ENCODE peak calls at places on chromosomes 16 and 17, in five cellular contexts. G, R, P, F and N are unnamed samples.

GRCh38 chr17:4162775-4163498 is 19.9 kb downstream of the CYB5D2 start:
- DNase-seq in G (no peak), R (no peak), P (no peak), F (no peak), N (no peak)

GRCh38 chr17:74040291-74040690 is 163.2 kb upstream of the RPL38 start:
- DNase-seq in G (no peak), R (no peak), P (no peak), F (no peak), N (no peak)

GRCh38 chr17:846901-847777 is 65.0 kb downstream of the MRM3 start:
- DNase-seq in G (no peak), R (no peak), P (no peak), F (no peak), N (no peak)

GRCh38 chr16:78686601-78687000 is 587.1 kb downstream of the WWOX start:
- DNase-seq in G (no peak), R (no peak), P (no peak), F (no peak), N (no peak)

GRCh38 chr16:82801361-82801760 is 174.6 kb downstream of the CDH13 start:
- DNase-seq in G (no peak), R (no peak), P (no peak), F (no peak), N (no peak)

GRCh38 chr16:81995651-81996050 is 15.6 kb downstream of the SDR42E1 start:
- DNase-seq in G (no peak), R (no peak), P (peak), F (no peak), N (no peak)

GRCh38 chr16:57938936-57939871 is 31.7 kb downstream of the CNGB1 start:
- DNase-seq in G (no peak), R (no peak), P (peak), F (no peak), N (peak)

GRCh38 chr16:16052916-16053315 is 103.5 kb downstream of the ABCC1 start:
- DNase-seq in G (no peak), R (no peak), P (no peak), F (no peak), N (no peak)

GRCh38 chr16:53872248-53873221 is 168.6 kb downstream of the FTO start:
- DNase-seq in G (no peak), R (no peak), P (no peak), F (no peak), N (no peak)

GRCh38 chr17:38701504-38702165 is 3.4 kb upstream of the MLLT6 start:
- DNase-seq in G (no peak), R (no peak), P (peak), F (peak), N (peak)

GRCh38 chr17:50151041-50151936 is 812 bp upstream of the PPP1R9B start:
- DNase-seq in G (peak), R (peak), P (peak), F (peak), N (peak)

GRCh38 chr17:50686494-50687199 is 21.1 kb downstream of the ANKRD40 start:
- DNase-seq in G (no peak), R (no peak), P (peak), F (no peak), N (peak)

GRCh38 chr17:55693244-55694216 is 29.1 kb downstream of the TMEM100 start:
- DNase-seq in G (no peak), R (no peak), P (no peak), F (no peak), N (no peak)

GRCh38 chr17:64223283-64223682 is 39.8 kb downstream of the TEX2 start:
- DNase-seq in G (no peak), R (no peak), P (no peak), F (no peak), N (no peak)

GRCh38 chr17:70848785-70849184 is 679.5 kb downstream of the KCNJ2 start:
- DNase-seq in G (no peak), R (no peak), P (no peak), F (no peak), N (no peak)

GRCh38 chr16:58099097-58099955 is 29.9 kb downstream of the CFAP20 start:
- DNase-seq in G (no peak), R (no peak), P (no peak), F (no peak), N (no peak)

GRCh38 chr16:30977502-30977901 is 7.5 kb upstream of the HSD3B7 start:
- DNase-seq in G (peak), R (no peak), P (peak), F (no peak), N (no peak)

GRCh38 chr17:43994272-43995149 is 9.9 kb upstream of the NAGS start:
- DNase-seq in G (peak), R (peak), P (peak), F (peak), N (peak)

GRCh38 chr16:69105501-69106361 is at the start of gene HAS3:
- DNase-seq in G (peak), R (no peak), P (peak), F (peak), N (peak)

GRCh38 chr17:81040791-81041337 is 5.9 kb downstream of the BAIAP2 start:
- DNase-seq in G (peak), R (no peak), P (peak), F (no peak), N (peak)

GRCh38 chr17:38942641-38943040 is 17.2 kb downstream of the LASP1NB start:
- DNase-seq in G (no peak), R (no peak), P (no peak), F (peak), N (no peak)

GRCh38 chr17:82172461-82173160 is 40.0 kb downstream of the CCDC57 start:
- DNase-seq in G (no peak), R (no peak), P (no peak), F (no peak), N (no peak)

GRCh38 chr17:28573966-28574480 is 2.7 kb downstream of the ALDOC start:
- DNase-seq in G (no peak), R (no peak), P (no peak), F (no peak), N (no peak)

GRCh38 chr17:28574536-28574935 is 2.2 kb downstream of the ALDOC start:
- DNase-seq in G (no peak), R (no peak), P (peak), F (no peak), N (no peak)

GRCh38 chr17:28573521-28573920 is 2.2 kb upstream of the PIGS start:
- DNase-seq in G (no peak), R (no peak), P (no peak), F (no peak), N (no peak)

GRCh38 chr17:28576758-28577465 is at the start of gene ALDOC:
- DNase-seq in G (peak), R (peak), P (peak), F (peak), N (peak)

GRCh38 chr17:28575126-28575795 is 1.4 kb downstream of the ALDOC start:
- DNase-seq in G (no peak), R (no peak), P (no peak), F (no peak), N (no peak)
- TF ChIP-seq CTCF in G (no peak), R (no peak), P (no peak), F (no peak), N (no peak)

DNA sequence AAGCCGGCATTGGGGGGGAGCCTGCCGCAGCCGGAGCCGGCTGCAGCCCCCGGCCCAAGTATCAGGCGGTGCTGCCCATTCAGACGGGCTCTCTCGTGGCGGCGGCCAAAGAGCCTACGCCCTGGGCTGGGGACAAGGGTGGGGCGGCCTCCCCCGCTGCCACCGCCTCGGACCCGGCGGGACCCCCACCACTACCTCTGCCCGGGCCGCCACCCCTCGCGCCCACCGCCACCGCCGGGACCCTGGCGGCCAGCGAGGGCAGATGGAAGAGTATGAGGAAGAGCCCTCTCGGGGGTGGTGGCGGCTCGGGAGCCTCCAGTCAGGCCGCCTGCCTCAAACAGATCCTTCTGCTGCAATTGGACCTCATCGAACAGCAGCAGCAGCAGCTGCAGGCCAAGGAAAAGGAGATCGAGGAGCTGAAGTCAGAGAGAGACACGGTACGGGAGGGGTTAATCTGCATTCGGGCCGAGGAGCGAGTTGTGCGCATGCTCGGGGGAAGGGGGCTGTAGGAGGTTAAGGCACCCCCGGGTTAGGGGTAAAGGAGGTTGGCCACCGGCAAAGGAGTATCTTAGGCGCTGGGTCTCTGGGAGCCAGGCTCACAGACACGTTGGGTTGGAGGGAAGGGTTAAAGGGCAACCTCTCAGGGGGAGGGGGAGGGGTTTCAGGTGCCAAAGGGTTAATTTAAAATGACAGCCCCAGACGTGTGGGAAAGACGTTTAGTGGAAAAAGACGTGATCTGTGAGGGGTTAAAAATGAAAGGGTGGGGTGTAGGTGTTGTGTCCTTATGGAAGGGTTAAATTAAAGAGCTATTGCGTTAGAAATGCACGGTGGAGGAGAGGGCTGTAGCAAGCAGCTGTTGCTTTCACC is 1.4 kb downstream of the MSL1 start:
- DNase-seq in G (peak), R (peak), P (peak), F (peak), N (peak)
- TF ChIP-seq CTCF in G (no peak), R (peak), P (no peak), F (no peak), N (no peak)

GRCh38 chr16:50371936-50372595 is 3.3 kb upstream of the BRD7 start:
- DNase-seq in G (peak), R (no peak), P (no peak), F (no peak), N (no peak)
- TF ChIP-seq CTCF in G (no peak), R (peak), P (no peak), F (no peak), N (no peak)

GRCh38 chr17:40862985-40863733 is 3.9 kb downstream of the KRT12 start:
- DNase-seq in G (peak), R (no peak), P (no peak), F (no peak), N (no peak)
- TF ChIP-seq CTCF in G (peak), R (peak), P (no peak), F (peak), N (no peak)

GRCh38 chr17:42670199-42670924 is 6.4 kb downstream of the PLEKHH3 start:
- DNase-seq in G (peak), R (no peak), P (no peak), F (peak), N (no peak)
- TF ChIP-seq CTCF in G (no peak), R (peak), P (no peak), F (no peak), N (no peak)

DNA sequence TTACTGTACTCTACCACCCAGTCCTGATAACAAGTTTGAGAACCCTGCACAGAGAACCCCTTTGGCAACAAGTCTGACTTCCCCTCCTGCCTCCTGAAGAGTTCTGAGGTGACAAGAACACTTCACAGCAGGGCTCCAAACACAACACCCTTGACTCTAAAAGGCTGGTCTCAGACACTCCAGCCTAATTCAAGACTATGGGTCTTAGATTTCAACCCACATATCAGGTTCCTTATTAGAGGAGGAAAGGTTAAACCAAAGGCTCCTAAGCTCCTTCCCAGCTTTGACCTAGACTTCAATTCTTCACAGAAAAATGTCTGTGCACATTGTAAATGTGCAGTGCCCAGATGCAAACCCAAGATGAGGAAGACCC is 23.0 kb downstream of the RANBP10 start:
- DNase-seq in G (no peak), R (no peak), P (no peak), F (no peak), N (no peak)
- TF ChIP-seq CTCF in G (no peak), R (no peak), P (no peak), F (no peak), N (no peak)

GRCh38 chr17:42878924-42879595 is 21.5 kb upstream of the G6PC1 start:
- DNase-seq in G (no peak), R (no peak), P (no peak), F (no peak), N (no peak)

GRCh38 chr17:42880776-42881175 is 19.8 kb upstream of the G6PC1 start:
- DNase-seq in G (no peak), R (no peak), P (no peak), F (no peak), N (no peak)

GRCh38 chr17:42877037-42877436 is 23.6 kb upstream of the G6PC1 start:
- DNase-seq in G (no peak), R (no peak), P (no peak), F (no peak), N (no peak)

GRCh38 chr17:42879596-42879985 is 21.0 kb upstream of the G6PC1 start:
- DNase-seq in G (no peak), R (no peak), P (no peak), F (no peak), N (no peak)

GRCh38 chr17:42878123-42878880 is 22.3 kb upstream of the G6PC1 start:
- DNase-seq in G (peak), R (no peak), P (peak), F (peak), N (peak)
- TF ChIP-seq CTCF in G (no peak), R (no peak), P (no peak), F (no peak), N (peak)

GRCh38 chr17:10585529-10585928 is 36.1 kb upstream of the MYH2 start:
- DNase-seq in G (no peak), R (no peak), P (no peak), F (no peak), N (no peak)

GRCh38 chr17:10579270-10579669 is 29.8 kb upstream of the MYH2 start:
- DNase-seq in G (no peak), R (no peak), P (no peak), F (no peak), N (no peak)

GRCh38 chr17:10589553-10590145 is 40.2 kb upstream of the MYH2 start:
- DNase-seq in G (no peak), R (no peak), P (no peak), F (no peak), N (no peak)

GRCh38 chr17:10583834-10584233 is 34.4 kb upstream of the MYH2 start:
- DNase-seq in G (no peak), R (no peak), P (no peak), F (no peak), N (no peak)
- TF ChIP-seq CTCF in G (no peak), R (no peak), P (no peak), F (no peak), N (no peak)

DNA sequence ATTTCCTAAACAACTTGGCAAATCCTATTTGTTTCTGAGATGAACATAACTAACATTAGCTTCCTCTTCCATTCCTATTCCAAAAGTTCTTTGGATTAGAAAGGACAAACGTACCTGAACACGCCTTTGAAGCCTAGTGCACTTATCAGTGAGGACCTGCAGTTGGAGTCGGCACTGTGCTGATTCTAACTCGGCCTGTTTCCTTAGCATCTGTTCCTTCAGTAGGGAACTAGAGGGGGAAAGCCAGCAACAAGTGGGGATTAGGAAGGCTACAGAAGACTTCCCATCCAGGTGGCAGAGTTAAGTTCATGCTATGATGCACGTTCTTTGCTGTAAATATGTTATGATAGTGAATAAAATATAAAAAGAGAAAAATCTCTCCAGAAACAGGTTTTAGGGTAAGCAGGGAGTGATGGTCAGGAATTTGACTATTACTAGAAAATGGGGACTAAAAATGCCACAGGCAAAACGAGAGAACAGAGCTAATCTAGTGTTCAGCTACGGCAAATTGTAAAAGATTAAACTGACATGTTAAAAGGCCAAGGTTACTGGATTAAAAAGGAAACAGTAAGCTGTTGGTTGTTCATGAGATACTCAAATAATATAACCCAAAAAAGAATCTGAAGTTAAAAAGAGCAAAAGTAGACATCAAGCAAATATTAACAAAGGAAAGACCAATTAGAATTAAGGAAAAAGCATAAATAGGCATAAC is 28.8 kb downstream of the RFWD3 start:
- DNase-seq in G (no peak), R (no peak), P (no peak), F (no peak), N (no peak)
- TF ChIP-seq CTCF in G (no peak), R (no peak), P (no peak), F (no peak), N (no peak)